ENCODE peak calls at places on chromosome 3, in four cellular contexts. One of them, this sample, is unnamed.

GRCh38 chr3:151400341-151400740 is 15.8 kb upstream of the P2RY12 start:
- DNase-seq in cardiac muscle cell: no peak
- DNase-seq in body of pancreas: no peak
- DNase-seq in endodermal cell: no peak
- DNase-seq in this sample: no peak

GRCh38 chr3:172089250-172089649 is 49.9 kb downstream of the FNDC3B start:
- DNase-seq in cardiac muscle cell: peak
- DNase-seq in endodermal cell: no peak
- DNase-seq in body of pancreas: no peak
- DNase-seq in this sample: no peak

GRCh38 chr3:124272611-124273151 is 280.8 kb upstream of the ROPN1 start:
- DNase-seq in endodermal cell: no peak
- DNase-seq in cardiac muscle cell: peak
- DNase-seq in body of pancreas: peak
- DNase-seq in this sample: no peak

GRCh38 chr3:186967686-186968085 is 37.4 kb downstream of the ST6GAL1 start:
- DNase-seq in cardiac muscle cell: no peak
- DNase-seq in endodermal cell: no peak
- DNase-seq in body of pancreas: peak
- DNase-seq in this sample: peak

GRCh38 chr3:156273068-156273709 is 152.8 kb downstream of the KCNAB1 start:
- DNase-seq in endodermal cell: no peak
- DNase-seq in body of pancreas: no peak
- DNase-seq in cardiac muscle cell: no peak
- DNase-seq in this sample: no peak

GRCh38 chr3:103181175-103181574 is 746.4 kb downstream of the ZPLD1 start:
- DNase-seq in body of pancreas: no peak
- DNase-seq in endodermal cell: no peak
- DNase-seq in cardiac muscle cell: no peak
- DNase-seq in this sample: no peak

GRCh38 chr3:124401841-124402240 is 328.4 kb upstream of the UMPS start:
- DNase-seq in cardiac muscle cell: peak
- DNase-seq in endodermal cell: no peak
- DNase-seq in body of pancreas: no peak
- DNase-seq in this sample: peak

GRCh38 chr3:14142567-14143270 is 17.9 kb downstream of the TMEM43 start:
- DNase-seq in cardiac muscle cell: no peak
- DNase-seq in body of pancreas: no peak
- DNase-seq in endodermal cell: peak
- DNase-seq in this sample: no peak

GRCh38 chr3:128306481-128306880 is 153.2 kb downstream of the EEFSEC start:
- DNase-seq in cardiac muscle cell: no peak
- DNase-seq in endodermal cell: no peak
- DNase-seq in body of pancreas: no peak
- DNase-seq in this sample: no peak

GRCh38 chr3:172370434-172370833 is 77.8 kb downstream of the GHSR start:
- DNase-seq in body of pancreas: no peak
- DNase-seq in cardiac muscle cell: no peak
- DNase-seq in endodermal cell: no peak
- DNase-seq in this sample: no peak

GRCh38 chr3:49133226-49133951 is 539 bp upstream of the LAMB2 start:
- DNase-seq in endodermal cell: peak
- DNase-seq in cardiac muscle cell: peak
- DNase-seq in body of pancreas: peak
- DNase-seq in this sample: peak

GRCh38 chr3:36653095-36653494 is 111.3 kb downstream of the DCLK3 start:
- DNase-seq in endodermal cell: no peak
- DNase-seq in cardiac muscle cell: no peak
- DNase-seq in body of pancreas: no peak
- DNase-seq in this sample: peak

GRCh38 chr3:192747746-192748145 is 20.4 kb upstream of the FGF12 start:
- DNase-seq in cardiac muscle cell: no peak
- DNase-seq in body of pancreas: no peak
- DNase-seq in endodermal cell: peak
- DNase-seq in this sample: no peak

GRCh38 chr3:139301183-139301582 is 42.6 kb upstream of the MRPS22 start:
- DNase-seq in cardiac muscle cell: peak
- DNase-seq in body of pancreas: no peak
- DNase-seq in endodermal cell: no peak
- DNase-seq in this sample: peak

GRCh38 chr3:161035711-161036110 is 69.4 kb downstream of the B3GALNT1 start:
- DNase-seq in body of pancreas: no peak
- DNase-seq in endodermal cell: no peak
- DNase-seq in cardiac muscle cell: peak
- DNase-seq in this sample: peak

GRCh38 chr3:160225181-160226025 is at the start of gene C3orf80:
- DNase-seq in cardiac muscle cell: peak
- DNase-seq in body of pancreas: peak
- DNase-seq in endodermal cell: peak
- DNase-seq in this sample: no peak

GRCh38 chr3:156293566-156293965 is 173.2 kb downstream of the KCNAB1 start:
- DNase-seq in body of pancreas: no peak
- DNase-seq in cardiac muscle cell: no peak
- DNase-seq in endodermal cell: no peak
- DNase-seq in this sample: no peak

GRCh38 chr3:178949896-178950295 is 121.7 kb downstream of the ZMAT3 start:
- DNase-seq in body of pancreas: no peak
- DNase-seq in endodermal cell: no peak
- DNase-seq in cardiac muscle cell: no peak
- DNase-seq in this sample: no peak

GRCh38 chr3:158700559-158700958 is 28.1 kb upstream of the LXN start:
- DNase-seq in cardiac muscle cell: peak
- DNase-seq in endodermal cell: no peak
- DNase-seq in body of pancreas: no peak
- DNase-seq in this sample: no peak

GRCh38 chr3:12446298-12446697 is 38.0 kb upstream of the TSEN2 start:
- DNase-seq in body of pancreas: no peak
- DNase-seq in cardiac muscle cell: no peak
- DNase-seq in endodermal cell: no peak
- DNase-seq in this sample: no peak

GRCh38 chr3:146142757-146143156 is 18.2 kb downstream of the PLOD2 start:
- DNase-seq in body of pancreas: peak
- DNase-seq in cardiac muscle cell: peak
- DNase-seq in endodermal cell: no peak
- DNase-seq in this sample: peak

GRCh38 chr3:54193093-54193492 is 70.7 kb downstream of the CACNA2D3 start:
- DNase-seq in endodermal cell: no peak
- DNase-seq in cardiac muscle cell: no peak
- DNase-seq in body of pancreas: no peak
- DNase-seq in this sample: no peak

GRCh38 chr3:13470894-13471574 is 9.1 kb upstream of the HDAC11 start:
- DNase-seq in endodermal cell: no peak
- DNase-seq in body of pancreas: no peak
- DNase-seq in cardiac muscle cell: no peak
- DNase-seq in this sample: no peak

GRCh38 chr3:57098418-57099310 is 38.2 kb downstream of the SPATA12 start:
- DNase-seq in cardiac muscle cell: no peak
- DNase-seq in body of pancreas: no peak
- DNase-seq in endodermal cell: no peak
- DNase-seq in this sample: no peak

GRCh38 chr3:70273492-70273891 is 38.9 kb downstream of the MDFIC2 start:
- DNase-seq in endodermal cell: no peak
- DNase-seq in cardiac muscle cell: no peak
- DNase-seq in body of pancreas: no peak
- DNase-seq in this sample: no peak

DNA sequence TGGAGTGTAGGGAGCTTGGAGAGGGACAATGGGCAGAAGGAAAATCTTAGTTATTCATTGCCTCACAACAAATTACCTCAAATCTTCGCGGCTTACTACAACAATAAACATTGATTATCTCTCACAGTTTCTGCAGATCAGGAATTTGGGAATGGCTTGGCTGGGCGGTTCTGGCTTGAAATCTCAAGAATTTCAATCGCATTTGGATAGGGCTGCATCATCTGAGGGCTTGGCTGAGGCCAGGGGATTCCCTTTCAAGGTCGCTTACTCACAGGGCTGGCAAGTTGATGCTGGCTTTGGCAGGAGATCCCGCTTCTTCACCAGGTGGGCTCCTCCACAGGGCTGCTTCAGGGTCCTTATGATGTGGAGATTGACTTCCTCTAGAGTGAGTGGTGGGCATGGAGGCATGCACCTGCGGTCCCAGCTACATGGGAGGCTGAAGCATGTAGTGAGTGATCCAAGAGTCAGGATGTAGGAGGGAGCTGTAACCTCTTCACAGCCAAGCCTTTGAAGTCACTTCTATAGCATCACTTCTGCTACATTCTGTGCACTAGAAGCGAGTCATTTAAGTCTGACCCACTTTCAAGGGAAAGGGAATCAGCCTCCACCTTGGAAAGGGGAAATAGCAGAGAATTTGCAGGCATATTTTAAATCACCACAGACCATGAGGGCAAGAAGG is 63.1 kb downstream of the CDC25A start:
- DNase-seq in body of pancreas: peak
- DNase-seq in cardiac muscle cell: peak
- DNase-seq in endodermal cell: peak
- DNase-seq in this sample: peak
- H3K27ac ChIP-seq in body of pancreas: peak
- H3K27ac ChIP-seq in cardiac muscle cell: no peak
- H3K27ac ChIP-seq in endodermal cell: no peak
- H3K27ac ChIP-seq in this sample: no peak

DNA sequence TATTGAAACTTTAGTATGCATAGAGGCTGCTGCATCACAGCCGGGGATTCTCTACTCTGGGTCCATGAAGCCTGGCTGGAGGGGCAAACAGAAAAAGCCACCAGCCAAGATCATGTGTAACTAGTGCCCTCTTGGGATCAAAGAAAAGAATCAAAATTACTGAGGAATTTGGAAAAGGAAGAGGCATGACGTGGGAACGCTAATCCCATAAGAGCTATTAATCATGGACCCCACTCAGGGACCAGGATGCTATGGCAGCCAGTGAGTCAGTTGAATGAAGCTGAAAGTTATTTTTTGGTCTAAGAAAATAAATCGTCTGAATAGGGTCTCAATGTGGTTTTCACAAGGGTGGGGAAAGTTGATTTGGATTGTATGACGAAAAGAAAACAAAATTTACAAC is 1165.1 kb downstream of the ROBO2 start:
- DNase-seq in body of pancreas: no peak
- DNase-seq in endodermal cell: peak
- DNase-seq in cardiac muscle cell: peak
- DNase-seq in this sample: peak
- TF ChIP-seq CTCF in body of pancreas: no peak
- TF ChIP-seq CTCF in endodermal cell: peak
- TF ChIP-seq CTCF in cardiac muscle cell: no peak
- TF ChIP-seq CTCF in this sample: peak

GRCh38 chr3:102163818-102164154 is 271.0 kb upstream of the ZPLD1 start:
- DNase-seq in endodermal cell: no peak
- DNase-seq in body of pancreas: no peak
- DNase-seq in cardiac muscle cell: no peak
- DNase-seq in this sample: no peak
- H3K27ac ChIP-seq in endodermal cell: no peak
- H3K27ac ChIP-seq in body of pancreas: peak
- H3K27ac ChIP-seq in cardiac muscle cell: no peak
- H3K27ac ChIP-seq in this sample: peak

GRCh38 chr3:37701729-37702128 is 160.0 kb upstream of the CTDSPL start:
- DNase-seq in body of pancreas: no peak
- DNase-seq in endodermal cell: no peak
- DNase-seq in cardiac muscle cell: no peak
- DNase-seq in this sample: no peak

GRCh38 chr3:37703633-37704032 is 158.0 kb upstream of the CTDSPL start:
- DNase-seq in cardiac muscle cell: peak
- DNase-seq in endodermal cell: no peak
- DNase-seq in body of pancreas: no peak
- DNase-seq in this sample: peak

GRCh38 chr3:37702478-37703154 is 159.1 kb upstream of the CTDSPL start:
- DNase-seq in body of pancreas: no peak
- DNase-seq in endodermal cell: peak
- DNase-seq in cardiac muscle cell: no peak
- DNase-seq in this sample: no peak

GRCh38 chr3:37704129-37704528 is 157.6 kb upstream of the CTDSPL start:
- DNase-seq in cardiac muscle cell: no peak
- DNase-seq in endodermal cell: no peak
- DNase-seq in body of pancreas: no peak
- DNase-seq in this sample: no peak

GRCh38 chr3:37700849-37701248 is 160.8 kb upstream of the CTDSPL start:
- DNase-seq in cardiac muscle cell: peak
- DNase-seq in body of pancreas: peak
- DNase-seq in endodermal cell: no peak
- DNase-seq in this sample: no peak
- TF ChIP-seq CTCF in cardiac muscle cell: peak
- TF ChIP-seq CTCF in body of pancreas: peak
- TF ChIP-seq CTCF in endodermal cell: peak
- TF ChIP-seq CTCF in this sample: peak

This sample was measured in brain microvascular endothelial cell.